ENCODE peak calls at places on chromosomes 11 and 22, in seven cellular contexts. Z is GM12891, F is K562, S is GM12878, H is H1, T is HepG2, U is SK-N-SH. X is an unnamed sample.

GRCh38 chr11:27464155-27464759 is 8.3 kb downstream of the LGR4 start:
- DNase-seq in Z (no peak), F (peak), S (no peak), H (no peak), T (no peak), U (no peak), X (no peak)

GRCh38 chr11:121240650-121241299 is 51.8 kb upstream of the SC5D start:
- DNase-seq in Z (no peak), F (no peak), S (no peak), H (no peak), T (no peak), U (peak), X (no peak)

GRCh38 chr11:27720277-27720830 is 20.1 kb upstream of the BDNF start:
- DNase-seq in Z (no peak), F (peak), S (no peak), H (peak), T (no peak), U (peak), X (no peak)

GRCh38 chr11:77762426-77762825 is 58.1 kb downstream of the RSF1 start:
- DNase-seq in Z (no peak), F (no peak), S (no peak), H (no peak), T (no peak), U (no peak), X (no peak)

GRCh38 chr11:79253280-79253679 is 187.6 kb downstream of the TENM4 start:
- DNase-seq in Z (no peak), F (no peak), S (no peak), H (no peak), T (no peak), U (no peak), X (no peak)

GRCh38 chr22:49251371-49251770 is 576.3 kb downstream of the BRD1 start:
- DNase-seq in Z (no peak), F (no peak), S (no peak), H (no peak), T (no peak), U (no peak), X (no peak)

GRCh38 chr11:110830344-110831141 is 118.3 kb upstream of the ARHGAP20 start:
- DNase-seq in Z (no peak), F (no peak), S (no peak), H (peak), T (no peak), U (no peak), X (no peak)

GRCh38 chr11:9091044-9091936 is at the start of gene SCUBE2:
- DNase-seq in Z (peak), F (no peak), S (no peak), H (peak), T (no peak), U (peak), X (peak)

GRCh38 chr11:2445948-2446551 is 1.2 kb downstream of the KCNQ1 start:
- DNase-seq in Z (no peak), F (no peak), S (no peak), H (no peak), T (no peak), U (peak), X (no peak)

GRCh38 chr22:20466659-20467379 is 28.8 kb downstream of the KLHL22 start:
- DNase-seq in Z (no peak), F (no peak), S (no peak), H (no peak), T (no peak), U (no peak), X (no peak)

DNA sequence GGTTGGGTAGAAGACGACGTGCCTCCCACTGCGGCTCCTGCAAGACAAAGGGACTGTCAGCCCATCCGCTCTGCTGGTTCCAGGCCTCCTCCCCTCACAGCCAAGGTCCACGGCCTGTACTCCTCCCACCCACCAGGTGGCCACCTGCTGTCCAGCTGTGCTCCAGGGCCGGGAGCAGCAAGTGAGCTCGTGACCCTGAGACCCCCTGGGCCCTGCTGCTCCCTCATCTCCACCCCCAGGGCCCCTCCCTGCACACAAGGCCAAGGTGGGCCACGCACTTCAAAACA is 27.4 kb downstream of the TSPAN4 start:
- DNase-seq in Z (no peak), F (peak), S (no peak), H (no peak), T (peak), U (peak), X (no peak)
- TF ChIP-seq POLR2AphosphoS5 in Z (no peak), F (no peak), S (no peak), H (no peak), T (no peak), U (no peak), X (peak)

GRCh38 chr11:119093951-119094815 is 7.5 kb downstream of the DPAGT1 start:
- DNase-seq in Z (no peak), F (peak), S (no peak), H (peak), T (no peak), U (peak), X (no peak)
- TF ChIP-seq TAF1 in Z (no peak), F (peak), S (no peak), H (no peak), T (no peak), U (no peak), X (no peak)

DNA sequence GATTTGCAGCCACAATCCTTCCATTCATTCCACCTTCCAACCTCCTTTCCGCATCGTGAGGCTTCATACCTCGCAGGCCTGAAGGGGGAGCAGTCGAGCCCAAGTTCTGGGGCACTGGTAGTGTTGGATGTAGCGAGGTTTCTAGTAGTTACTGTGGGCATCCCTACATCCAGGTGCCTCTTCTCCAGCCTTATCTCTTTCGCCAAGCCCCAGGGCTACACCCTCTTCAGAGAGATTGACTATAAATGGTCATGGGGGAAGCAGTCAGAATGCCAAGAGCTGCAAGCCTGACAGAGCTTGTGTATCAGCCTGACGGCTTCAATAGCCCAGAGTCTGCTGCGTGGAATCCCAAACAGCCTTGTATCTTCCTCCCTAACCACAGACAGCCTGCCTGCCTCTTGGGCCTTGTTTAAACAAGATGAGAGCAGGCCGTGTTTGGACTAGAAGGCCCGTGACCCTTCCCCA is 28.9 kb downstream of the CLMP start:
- DNase-seq in Z (no peak), F (peak), S (no peak), H (peak), T (no peak), U (peak), X (no peak)
- TF ChIP-seq POLR2AphosphoS5 in Z (no peak), F (no peak), S (no peak), H (no peak), T (no peak), U (peak), X (no peak)

GRCh38 chr11:68282861-68283230 is 11.1 kb upstream of the C11orf24 start:
- DNase-seq in Z (no peak), F (no peak), S (no peak), H (no peak), T (no peak), U (no peak), X (no peak)

GRCh38 chr11:68279676-68280075 is 7.9 kb upstream of the C11orf24 start:
- DNase-seq in Z (no peak), F (no peak), S (no peak), H (no peak), T (no peak), U (no peak), X (no peak)

GRCh38 chr11:68276864-68277263 is 5.1 kb upstream of the C11orf24 start:
- DNase-seq in Z (no peak), F (no peak), S (no peak), H (no peak), T (no peak), U (no peak), X (no peak)

GRCh38 chr11:68287419-68287818 is 15.6 kb upstream of the C11orf24 start:
- DNase-seq in Z (no peak), F (no peak), S (no peak), H (no peak), T (no peak), U (no peak), X (no peak)

GRCh38 chr11:68282141-68282860 is 10.5 kb upstream of the C11orf24 start:
- DNase-seq in Z (peak), F (peak), S (peak), H (no peak), T (no peak), U (no peak), X (peak)
- TF ChIP-seq TAF1 in Z (no peak), F (no peak), S (no peak), H (no peak), T (no peak), U (no peak), X (no peak)

GRCh38 chr22:31036671-31037550 is 44.2 kb upstream of the SMTN start:
- DNase-seq in Z (no peak), F (no peak), S (no peak), H (no peak), T (no peak), U (no peak), X (no peak)

GRCh38 chr22:31040542-31041398 is 40.3 kb upstream of the SMTN start:
- DNase-seq in Z (no peak), F (no peak), S (no peak), H (no peak), T (no peak), U (no peak), X (no peak)

GRCh38 chr22:31038686-31039085 is 42.4 kb upstream of the SMTN start:
- DNase-seq in Z (no peak), F (no peak), S (no peak), H (no peak), T (no peak), U (no peak), X (no peak)

DNA sequence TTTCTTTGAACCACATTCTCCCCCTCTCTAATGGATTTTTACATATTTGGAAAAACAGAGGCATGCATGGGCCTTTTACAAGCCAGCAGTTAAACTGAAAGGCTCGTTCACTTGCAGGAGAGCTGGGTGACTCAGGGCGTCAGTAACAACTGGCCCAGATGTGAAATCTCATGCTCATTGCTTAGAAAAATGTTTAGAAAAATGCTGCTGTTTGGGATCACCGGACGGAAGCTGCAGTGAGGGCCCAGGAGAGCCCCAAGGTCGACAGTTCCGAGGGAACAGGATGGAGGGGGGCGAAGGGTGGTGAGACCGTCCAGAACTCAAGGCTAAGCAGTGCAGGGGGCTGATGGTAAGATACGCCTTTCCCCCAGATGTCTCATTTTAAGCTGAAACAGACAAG is 41.7 kb upstream of the SMTN start:
- DNase-seq in Z (no peak), F (no peak), S (no peak), H (no peak), T (peak), U (no peak), X (no peak)
- TF ChIP-seq POLR2AphosphoS5 in Z (no peak), F (no peak), S (no peak), H (no peak), T (no peak), U (no peak), X (no peak)

DNA sequence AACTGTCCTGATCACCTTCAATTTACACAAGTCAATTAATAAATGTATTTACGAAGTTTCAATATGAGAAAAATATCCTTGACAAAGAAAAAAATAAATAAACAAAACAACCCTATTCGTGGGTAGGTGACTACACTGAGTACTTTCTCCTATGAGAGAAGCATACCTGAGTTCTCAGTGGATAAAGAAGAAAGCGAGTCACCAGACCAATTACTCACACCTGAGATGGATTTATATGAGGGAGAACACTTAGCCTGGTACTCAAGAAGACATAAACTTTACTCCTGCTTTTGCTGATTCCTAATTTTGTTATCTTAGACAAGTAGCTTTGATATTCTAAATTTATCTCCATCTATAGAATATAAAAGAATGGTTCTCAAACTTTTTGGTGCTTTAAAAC is 735.2 kb upstream of the ANO3 start:
- DNase-seq in Z (no peak), F (no peak), S (no peak), H (no peak), T (no peak), U (no peak), X (no peak)
- TF ChIP-seq TAF1 in Z (no peak), F (no peak), S (no peak), H (no peak), T (no peak), U (no peak), X (no peak)

DNA sequence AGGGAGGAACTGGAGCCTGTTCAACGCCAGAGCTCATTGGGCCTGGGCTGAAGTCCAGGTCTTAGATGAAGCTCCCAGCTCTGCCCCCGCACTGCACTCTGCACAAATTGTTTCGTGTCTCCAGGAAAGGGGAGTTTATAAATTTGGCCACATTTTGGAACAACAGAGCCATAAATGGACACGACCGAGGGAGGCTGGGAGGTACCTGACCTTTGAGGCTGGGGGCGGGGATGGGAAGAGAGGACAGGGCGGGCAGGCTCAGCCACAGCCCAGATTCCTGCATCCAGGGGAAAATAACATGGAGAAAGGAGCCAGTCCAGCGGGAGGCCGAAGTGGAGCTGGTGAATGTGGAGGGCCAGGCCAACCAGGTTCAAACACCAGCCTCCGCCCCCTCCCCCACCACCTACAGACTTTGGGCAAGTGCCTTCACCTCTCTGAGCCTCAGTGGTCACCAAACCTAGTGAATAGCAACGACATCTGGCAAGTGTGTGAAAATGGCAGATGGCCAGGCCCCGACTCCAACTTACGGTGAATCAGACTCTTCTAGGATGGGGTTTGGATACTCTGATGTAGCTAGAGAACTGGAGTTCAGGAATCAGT is 36.8 kb upstream of the SMTN start:
- DNase-seq in Z (no peak), F (no peak), S (no peak), H (no peak), T (peak), U (no peak), X (no peak)
- TF ChIP-seq POLR2AphosphoS5 in Z (no peak), F (no peak), S (no peak), H (no peak), T (no peak), U (no peak), X (no peak)

GRCh38 chr22:45127866-45128265 is 35.9 kb upstream of the NUP50 start:
- DNase-seq in Z (no peak), F (no peak), S (no peak), H (no peak), T (no peak), U (no peak), X (no peak)
- TF ChIP-seq TAF1 in Z (no peak), F (no peak), S (no peak), H (no peak), T (no peak), U (no peak), X (no peak)

DNA sequence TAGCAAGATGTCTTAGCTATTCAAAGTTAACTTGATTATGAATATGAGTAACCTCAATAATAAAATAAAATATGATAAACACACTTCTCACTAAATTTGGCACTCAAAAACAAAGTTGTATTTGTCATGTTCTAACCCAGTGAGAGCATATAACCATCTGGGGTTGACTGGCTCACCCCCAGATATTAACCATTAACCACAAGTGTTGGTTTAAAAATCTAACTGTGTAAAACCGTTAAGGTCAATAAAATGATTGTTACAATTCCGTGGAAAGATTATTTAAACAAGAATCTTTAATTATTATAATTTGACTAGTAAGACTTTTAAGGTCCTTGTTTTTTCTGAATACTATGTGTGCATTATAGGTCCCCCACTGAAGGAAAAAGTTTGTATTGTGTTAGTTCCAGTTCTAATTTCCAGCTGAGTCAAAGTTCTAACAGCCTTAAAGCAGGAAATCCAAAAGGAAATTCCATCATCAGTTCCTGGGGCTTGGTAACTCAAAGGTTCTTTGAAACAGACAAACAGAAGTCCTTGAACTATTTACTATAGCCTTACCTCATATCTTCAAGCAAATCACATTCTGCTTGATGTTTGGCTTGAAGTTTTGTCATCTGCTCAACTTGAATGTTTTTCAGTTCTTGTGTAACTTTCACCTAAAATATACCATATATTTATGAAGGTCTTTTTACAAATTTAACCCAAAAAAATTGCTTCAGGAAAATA is 2.5 kb downstream of the FCHSD2 start:
- DNase-seq in Z (no peak), F (no peak), S (no peak), H (no peak), T (peak), U (no peak), X (no peak)
- TF ChIP-seq POLR2AphosphoS5 in Z (no peak), F (no peak), S (no peak), H (no peak), T (no peak), U (no peak), X (no peak)